ENCODE peak calls at places on chromosomes 2 and 18, in six cellular contexts. I, A, K, O, U and V are unnamed samples.

GRCh38 chr2:848099-848498 is 102.5 kb upstream of the SNTG2 start:
- DNase-seq in U (no peak), A (no peak), K (no peak), I (no peak), O (no peak), V (no peak)

GRCh38 chr2:69767034-69767433 is 25.1 kb downstream of the ANXA4 start:
- DNase-seq in O (peak; percentile 41), A (no peak), K (no peak), I (peak; percentile 98), U (peak; percentile 79), V (no peak)

GRCh38 chr18:24683965-24684364 is 223.5 kb downstream of the HRH4 start:
- DNase-seq in I (no peak), O (no peak), A (no peak), U (no peak), K (no peak), V (no peak)

GRCh38 chr18:38244360-38244940 is 678.9 kb upstream of the CELF4 start:
- DNase-seq in O (no peak), I (no peak), U (no peak), A (no peak), K (no peak), V (no peak)

GRCh38 chr18:37561986-37562385 is 3.6 kb downstream of the CELF4 start:
- DNase-seq in O (no peak), I (no peak), U (no peak), K (no peak), A (no peak), V (no peak)

GRCh38 chr18:13915973-13916372 is 637 bp upstream of the MC2R start:
- DNase-seq in A (no peak), U (no peak), I (no peak), K (no peak), O (no peak), V (no peak)

GRCh38 chr2:24559714-24560113 is 68.7 kb downstream of the NCOA1 start:
- DNase-seq in U (no peak), K (no peak), A (no peak), I (no peak), O (no peak), V (no peak)

GRCh38 chr18:63119647-63120046 is 199.9 kb downstream of the BCL2 start:
- DNase-seq in K (peak; percentile 53), U (no peak), O (no peak), A (no peak), I (peak; percentile 53), V (no peak)

GRCh38 chr2:27308359-27308875 is at the start of gene UCN:
- DNase-seq in U (no peak), I (peak; percentile 38), O (peak; percentile 55), K (no peak), A (no peak), V (no peak)

GRCh38 chr2:241724259-241724974 is 10.0 kb upstream of the D2HGDH start:
- DNase-seq in I (no peak), U (no peak), A (no peak), K (no peak), O (no peak), V (no peak)

GRCh38 chr2:239288951-239289481 is 111.8 kb downstream of the HDAC4 start:
- DNase-seq in K (no peak), O (peak; percentile 37), A (no peak), U (no peak), I (peak; percentile 31), V (no peak)

GRCh38 chr2:126858436-126858835 is 40.3 kb upstream of the TEX51 start:
- DNase-seq in U (no peak), O (no peak), A (no peak), I (no peak), K (no peak), V (peak; percentile 40)

GRCh38 chr2:705971-706511 is 28.8 kb upstream of the TMEM18 start:
- DNase-seq in A (no peak), O (no peak), U (no peak), K (no peak), I (no peak), V (no peak)

GRCh38 chr2:10171006-10171800 is 48.7 kb downstream of the RRM2 start:
- DNase-seq in K (no peak), O (no peak), I (no peak), U (no peak), A (no peak), V (no peak)

GRCh38 chr2:10169053-10169578 is 46.6 kb downstream of the RRM2 start:
- DNase-seq in I (no peak), U (no peak), K (no peak), O (no peak), A (no peak), V (no peak)

GRCh38 chr2:10170256-10170655 is 47.7 kb downstream of the RRM2 start:
- DNase-seq in O (no peak), U (no peak), K (no peak), I (peak; percentile 50), A (no peak), V (no peak)

GRCh38 chr2:10167316-10167715 is 44.8 kb downstream of the RRM2 start:
- DNase-seq in A (no peak), I (no peak), K (no peak), U (no peak), O (no peak), V (no peak)

GRCh38 chr2:10169581-10169980 is 47.0 kb downstream of the RRM2 start:
- DNase-seq in O (no peak), U (no peak), A (no peak), I (no peak), K (no peak), V (no peak)
- H3K27ac ChIP-seq in O (no peak overlapping the region), U (no peak overlapping the region), A (peak overlapping the region; percentile 7), I (no peak overlapping the region), K (no peak overlapping the region), V (no peak overlapping the region)

GRCh38 chr18:31722369-31722957 is 38.1 kb upstream of the B4GALT6 start:
- DNase-seq in A (peak; percentile 76), U (peak; percentile 18), K (peak; percentile 62), O (peak; percentile 75), I (peak; percentile 80), V (peak; percentile 92)

GRCh38 chr18:31720867-31721266 is 36.5 kb upstream of the B4GALT6 start:
- DNase-seq in K (no peak), A (no peak), U (no peak), I (no peak), O (no peak), V (no peak)

GRCh38 chr18:31721596-31721995 is 37.2 kb upstream of the B4GALT6 start:
- DNase-seq in I (peak; percentile 8), K (no peak), A (no peak), U (no peak), O (no peak), V (no peak)

GRCh38 chr18:31723639-31723997 is 37.1 kb downstream of the SLC25A52 start:
- DNase-seq in U (no peak), I (no peak), K (no peak), A (no peak), O (no peak), V (no peak)

GRCh38 chr18:31723998-31724711 is 36.5 kb downstream of the SLC25A52 start:
- DNase-seq in A (no peak), O (peak; percentile 36), K (peak; percentile 72), U (no peak), I (peak; percentile 18), V (peak; percentile 60)
- H3K4me3 ChIP-seq in A (peak overlapping the region; percentile 51), O (peak overlapping the region; percentile 38), K (peak overlapping the region; percentile 44), U (no peak overlapping the region), I (peak overlapping the region; percentile 53), V (peak overlapping the region; percentile 65)

DNA sequence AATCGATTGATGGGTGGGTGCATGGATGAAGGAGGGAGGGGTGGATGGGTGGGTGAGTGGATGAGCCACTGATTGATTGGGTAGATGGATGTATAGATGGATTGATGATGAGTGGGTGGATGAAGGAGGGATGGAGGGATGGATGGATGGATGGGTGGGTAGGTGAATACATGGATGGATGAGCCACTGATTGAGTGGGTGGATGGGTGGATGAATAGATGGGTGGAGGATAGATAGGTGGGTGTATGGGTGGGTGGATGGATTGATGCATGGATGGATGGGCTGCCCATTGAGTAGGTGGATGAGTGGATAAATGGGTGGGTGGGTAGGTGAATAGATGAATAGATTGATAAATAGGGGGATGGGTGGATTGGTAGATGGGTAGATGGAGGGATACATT is 30.9 kb downstream of the MLPH start:
- DNase-seq in U (no peak), I (no peak), K (no peak), O (no peak), A (no peak), V (no peak)
- TF ChIP-seq CTCF in U (no peak), I (no peak), K (no peak), O (no peak), A (no peak), V (no peak)

GRCh38 chr2:78576409-78576808 is 449.1 kb upstream of the REG3G start:
- DNase-seq in K (no peak), A (no peak), O (no peak), U (no peak), I (no peak), V (no peak)
- H3K27ac ChIP-seq in K (no peak overlapping the region), A (no peak overlapping the region), O (no peak overlapping the region), U (no peak overlapping the region), I (no peak overlapping the region), V (no peak overlapping the region)

GRCh38 chr2:162716122-162716521 is 122.4 kb downstream of the KCNH7 start:
- DNase-seq in A (no peak), K (no peak), O (no peak), I (no peak), U (no peak), V (no peak)

GRCh38 chr2:162711832-162712540 is 126.6 kb downstream of the KCNH7 start:
- DNase-seq in I (no peak), O (no peak), K (no peak), U (no peak), A (no peak), V (no peak)

GRCh38 chr2:162710282-162710891 is 128.2 kb downstream of the KCNH7 start:
- DNase-seq in I (no peak), O (no peak), U (no peak), K (peak; percentile 35), A (no peak), V (no peak)

GRCh38 chr2:162706770-162707169 is 131.8 kb downstream of the KCNH7 start:
- DNase-seq in I (no peak), O (no peak), K (no peak), A (no peak), U (no peak), V (no peak)

GRCh38 chr2:162712598-162712997 is 126.0 kb downstream of the KCNH7 start:
- DNase-seq in I (no peak), K (no peak), A (no peak), U (no peak), O (no peak), V (no peak)
- H3K4me3 ChIP-seq in I (no peak overlapping the region), K (peak overlapping the region; percentile 27), A (no peak overlapping the region), U (no peak overlapping the region), O (no peak overlapping the region), V (no peak overlapping the region)

DNA sequence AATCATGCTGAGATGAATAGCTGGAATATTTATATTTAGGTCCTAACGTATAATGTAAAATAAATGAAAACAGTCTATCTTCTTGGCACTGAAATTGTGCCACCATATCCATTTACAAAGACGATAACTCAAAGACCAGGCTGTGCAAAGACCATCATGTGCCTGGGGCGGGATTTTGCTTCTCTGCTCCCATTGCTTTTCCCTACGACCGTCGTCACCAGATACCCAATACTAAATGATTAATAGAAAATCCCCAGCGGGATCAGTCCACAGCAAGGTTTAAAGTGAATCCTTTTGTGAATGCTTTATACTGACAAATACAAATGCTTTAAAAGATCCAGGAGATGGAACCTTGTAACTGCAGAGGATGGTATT is 194.3 kb upstream of the ARL4C start:
- DNase-seq in I (no peak), K (no peak), U (no peak), O (no peak), A (no peak), V (no peak)
- TF ChIP-seq CTCF in I (no peak), K (no peak), U (no peak), O (no peak), A (no peak), V (no peak)